ENCODE peak calls at places on chromosomes 5 and 9, in nine cellular contexts. M is WERI-Rb-1, U is tibial nerve, D is AG09309, Q is mammary epithelial cell, X is SK-N-SH, K is AG09319, I is lower lobe of right lung, W is transverse colon. C is an unnamed sample.

GRCh38 chr5:159133041-159133741 is 33.5 kb upstream of the EBF1 start:
- DNase-seq in Q (peak; percentile 38), M (no peak), W (no peak), D (peak; percentile 78), K (peak; percentile 60), U (peak; percentile 42), X (peak; percentile 32), I (no peak), C (no peak)

GRCh38 chr5:149215478-149216042 is 56.1 kb upstream of the AFAP1L1 start:
- DNase-seq in Q (no peak), I (no peak), D (peak; percentile 23), M (no peak), X (no peak), U (peak; percentile 33), W (no peak), K (no peak), C (no peak)

GRCh38 chr5:135386886-135387628 is 12.0 kb downstream of the MACROH2A1 start:
- DNase-seq in I (peak; percentile 61), X (no peak), K (peak; percentile 71), U (peak; percentile 59), W (peak; percentile 70), D (peak; percentile 82), M (no peak), Q (peak; percentile 91), C (no peak)

GRCh38 chr5:99243111-99243510 is 314.3 kb upstream of the CHD1 start:
- DNase-seq in I (no peak), U (no peak), X (no peak), K (no peak), M (no peak), Q (no peak), D (no peak), W (no peak), C (no peak)

GRCh38 chr5:79825802-79826201 is 136.2 kb downstream of the CMYA5 start:
- DNase-seq in K (no peak), M (no peak), I (no peak), D (no peak), W (no peak), X (no peak), U (no peak), Q (no peak), C (no peak)

GRCh38 chr9:94928696-94929372 is 202.3 kb downstream of the AOPEP start:
- DNase-seq in Q (no peak), M (no peak), W (no peak), U (no peak), D (no peak), I (no peak), K (no peak), X (peak; percentile 54), C (no peak)

GRCh38 chr5:29077451-29077850 is 2039.1 kb upstream of the CDH9 start:
- DNase-seq in U (no peak), Q (peak; percentile 1), X (no peak), W (no peak), I (no peak), D (no peak), M (no peak), K (no peak), C (no peak)

GRCh38 chr9:89372230-89372816 is 54.0 kb downstream of the SECISBP2 start:
- DNase-seq in Q (no peak), I (no peak), W (no peak), K (no peak), X (no peak), U (no peak), D (no peak), M (no peak), C (no peak)

GRCh38 chr5:85453026-85453349 is 1068.3 kb upstream of the EDIL3 start:
- DNase-seq in W (no peak), I (no peak), U (no peak), Q (no peak), M (no peak), K (no peak), X (no peak), D (no peak), C (no peak)

GRCh38 chr5:54719384-54720306 is 202.1 kb downstream of the SNX18 start:
- DNase-seq in U (peak; percentile 43), X (no peak), Q (peak; percentile 50), D (peak; percentile 18), W (no peak), I (no peak), M (no peak), K (no peak), C (no peak)

GRCh38 chr5:95810305-95811125 is 12.0 kb downstream of the GLRX start:
- DNase-seq in D (no peak), X (no peak), M (no peak), W (no peak), I (no peak), K (no peak), U (no peak), Q (no peak), C (no peak)

GRCh38 chr9:4048441-4048840 is 251.4 kb downstream of the GLIS3 start:
- DNase-seq in M (no peak), I (no peak), K (peak; percentile 12), D (peak; percentile 1), U (no peak), X (no peak), Q (no peak), W (no peak), C (no peak)

GRCh38 chr5:35012796-35013195 is 35.0 kb downstream of the AGXT2 start:
- DNase-seq in K (no peak), D (no peak), X (no peak), I (no peak), W (no peak), M (no peak), Q (no peak), U (no peak), C (no peak)

DNA sequence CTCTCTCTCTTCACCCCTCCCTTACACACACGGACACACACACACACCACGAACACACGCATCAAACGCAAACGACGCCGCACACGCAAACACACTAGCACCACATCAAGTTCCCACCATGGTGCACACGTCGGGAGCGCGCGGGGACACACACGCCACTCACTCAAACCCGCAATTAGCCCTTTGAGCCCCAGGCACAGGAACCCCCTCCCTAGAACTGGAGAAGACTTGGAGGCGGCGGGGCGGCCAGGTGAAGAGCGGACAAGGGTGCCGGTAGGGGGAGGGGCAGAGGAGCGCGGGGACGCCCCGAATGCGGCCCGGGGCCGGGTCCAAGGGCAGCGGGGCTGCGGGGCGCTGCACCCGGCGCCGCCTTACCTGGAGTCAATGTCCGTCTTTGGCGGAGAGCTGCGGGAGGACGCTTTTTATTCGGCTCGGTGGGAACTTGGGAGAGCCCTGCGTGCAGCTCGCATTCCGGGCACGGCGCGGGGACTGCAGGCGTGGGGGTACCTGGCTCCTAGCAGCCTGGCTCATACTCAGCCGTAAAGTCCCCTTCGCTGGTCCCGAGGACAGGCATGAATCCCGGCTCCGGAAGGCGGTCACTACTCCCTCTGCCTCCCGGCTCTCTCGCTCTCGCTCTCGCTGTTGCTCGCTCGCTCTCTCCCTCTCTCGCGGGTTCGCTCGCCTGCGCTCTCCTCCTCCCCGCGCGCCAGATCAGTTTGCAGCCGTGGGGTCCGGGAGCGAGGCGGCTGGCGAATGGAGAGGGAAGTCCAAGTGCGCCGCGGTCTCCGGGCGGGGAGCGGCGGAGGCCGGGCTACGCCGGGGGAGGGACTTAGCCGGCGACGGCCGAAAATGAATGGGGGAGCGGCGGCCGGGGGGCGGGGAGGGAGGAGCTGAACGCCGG is at the start of gene BRINP1:
- DNase-seq in X (peak; percentile 90), Q (peak; percentile 76), D (no peak), W (no peak), U (no peak), K (no peak), M (peak; percentile 94), I (no peak), C (peak; percentile 54)
- TF ChIP-seq CTCF in X (no peak), Q (no peak), D (no peak), W (no peak), U (no peak), K (no peak), M (no peak), I (no peak), C (no peak)

GRCh38 chr9:107046692-107047091 is 183.7 kb downstream of the ZNF462 start:
- DNase-seq in X (no peak), Q (no peak), U (no peak), K (no peak), I (no peak), M (no peak), W (no peak), D (no peak), C (no peak)

GRCh38 chr9:107049046-107049824 is 186.3 kb downstream of the ZNF462 start:
- DNase-seq in D (no peak), U (no peak), K (no peak), Q (no peak), M (no peak), X (no peak), I (no peak), W (no peak), C (no peak)

GRCh38 chr9:107049825-107050184 is 186.8 kb downstream of the ZNF462 start:
- DNase-seq in K (no peak), M (no peak), X (no peak), I (no peak), D (no peak), Q (no peak), W (no peak), U (no peak), C (no peak)

GRCh38 chr9:107043886-107044285 is 180.9 kb downstream of the ZNF462 start:
- DNase-seq in K (no peak), D (no peak), Q (no peak), I (no peak), W (no peak), M (peak; percentile 74), U (no peak), X (no peak), C (no peak)

GRCh38 chr9:107044872-107045271 is 181.9 kb downstream of the ZNF462 start:
- DNase-seq in W (peak; percentile 12), I (no peak), X (no peak), M (peak; percentile 32), U (no peak), Q (no peak), K (no peak), D (no peak), C (no peak)
- TF ChIP-seq CTCF in W (no peak), I (no peak), X (peak; percentile 29), M (peak; percentile 45), U (no peak), Q (peak; percentile 42), K (no peak), D (no peak), C (no peak)

GRCh38 chr9:135916998-135917397 is 9.7 kb upstream of the CAMSAP1 start:
- DNase-seq in W (no peak), M (no peak), Q (no peak), U (no peak), K (no peak), I (no peak), D (no peak), X (no peak), C (no peak)
- TF ChIP-seq CTCF in W (no peak), M (no peak), Q (no peak), U (no peak), K (no peak), I (no peak), D (no peak), X (no peak), C (no peak)

DNA sequence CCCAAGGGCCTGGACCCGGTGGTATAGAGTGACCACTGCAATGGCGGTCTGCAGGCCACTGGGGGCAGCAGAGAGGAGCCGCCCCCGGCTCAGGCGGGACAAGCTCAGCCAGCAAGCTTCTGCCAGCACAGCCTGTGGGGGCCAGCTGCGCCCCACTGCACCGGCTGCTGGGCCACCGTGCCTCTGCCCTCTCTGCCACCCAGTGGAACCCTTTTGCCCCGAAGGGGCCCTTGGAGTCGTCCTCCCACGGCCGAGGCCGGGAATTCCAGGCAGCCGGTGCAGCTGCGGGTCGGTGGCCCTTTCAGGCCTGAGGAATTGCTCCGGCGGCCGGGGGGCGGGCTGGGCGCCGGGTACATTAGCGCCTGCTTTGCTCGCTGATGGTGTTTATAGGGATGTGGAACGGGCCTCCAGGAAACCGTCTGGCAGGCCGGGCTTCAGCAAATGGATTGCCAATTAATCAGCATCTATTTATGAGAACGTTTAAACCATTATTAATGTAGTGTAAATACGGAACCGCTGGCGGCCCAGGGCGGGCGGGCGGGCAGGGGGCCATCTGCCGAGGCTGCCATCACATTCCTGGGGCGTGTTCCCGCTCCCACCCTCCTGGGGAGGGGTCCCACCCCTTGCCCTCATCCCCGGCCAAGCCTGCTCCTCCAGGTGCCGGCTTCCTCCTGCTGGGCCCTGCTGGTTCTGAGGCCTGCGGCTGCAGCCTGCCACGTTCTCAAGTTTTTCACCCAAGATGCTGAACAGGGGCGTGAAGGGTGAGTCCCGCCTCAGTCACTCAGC is 127.4 kb downstream of the BARX1 start:
- DNase-seq in U (no peak), M (peak; percentile 77), D (peak; percentile 2), X (peak; percentile 96), I (peak; percentile 62), W (peak; percentile 44), Q (peak; percentile 24), K (peak; percentile 10), C (no peak)
- TF ChIP-seq CTCF in U (peak; percentile 56), M (peak; percentile 96), D (peak; percentile 91), X (peak; percentile 64), I (peak; percentile 87), W (peak; percentile 84), Q (peak; percentile 70), K (peak; percentile 91), C (peak; percentile 87)

C was measured in mesothelial cell of epicardium.